ENCODE peak calls at places on chromosomes 12 and 14, in five cellular contexts. O is A673, G is NCI-H1105, A is left kidney, T is posterior cingulate gyrus. D is an unnamed sample.

GRCh38 chr12:119235352-119235751 is 56.6 kb downstream of the HSPB8 start:
- DNase-seq in O (no peak), A (peak; percentile 12), G (no peak), T (no peak), D (peak; percentile 57)

GRCh38 chr12:58966939-58967338 is 46.6 kb upstream of the LRIG3 start:
- DNase-seq in A (no peak), G (no peak), T (no peak), O (no peak), D (no peak)

GRCh38 chr14:51922624-51923023 is 62.2 kb downstream of the GNG2 start:
- DNase-seq in O (peak; percentile 46), A (peak; percentile 53), G (no peak), T (no peak), D (no peak)

GRCh38 chr14:100442036-100442435 is 118.9 kb downstream of the SLC25A47 start:
- DNase-seq in G (no peak), O (no peak), A (no peak), T (no peak), D (no peak)

GRCh38 chr14:104429291-104429861 is 150.2 kb upstream of the C14orf180 start:
- DNase-seq in G (no peak), T (peak; percentile 5), A (peak; percentile 14), O (no peak), D (peak; percentile 34)

GRCh38 chr12:121825041-121825523 is 21.3 kb downstream of the SETD1B start:
- DNase-seq in G (no peak), T (no peak), O (no peak), A (no peak), D (no peak)

GRCh38 chr12:20963762-20964161 is 153.3 kb downstream of the SLCO1B3 start:
- DNase-seq in G (no peak), O (no peak), A (no peak), T (no peak), D (no peak)

GRCh38 chr12:124466200-124467128 is 100.9 kb downstream of the NCOR2 start:
- DNase-seq in G (no peak), T (no peak), A (no peak), O (peak; percentile 99), D (peak; percentile 45)

GRCh38 chr14:79265366-79265765 is 945.9 kb downstream of the DIO2 start:
- DNase-seq in T (no peak), O (no peak), G (no peak), A (peak; percentile 81), D (no peak)

GRCh38 chr12:121839993-121840761 is 18.5 kb downstream of the HPD start:
- DNase-seq in O (no peak), A (no peak), T (no peak), G (no peak), D (no peak)

D was measured in NCI-H82.